ENCODE peak calls at places on chromosomes 7 and 10, in five cellular contexts. One of them, this sample, is unnamed.

GRCh38 chr10:11149499-11149898 is 131.8 kb downstream of the CELF2 start:
- DNase-seq in transverse colon: no peak
- DNase-seq in HFF-Myc: no peak
- DNase-seq in NCI-H510A: no peak
- DNase-seq in GM13976: no peak
- DNase-seq in this sample: no peak

GRCh38 chr10:121405549-121405948 is 192.7 kb downstream of the FGFR2 start:
- DNase-seq in HFF-Myc: no peak
- DNase-seq in GM13976: no peak
- DNase-seq in transverse colon: no peak
- DNase-seq in NCI-H510A: no peak
- DNase-seq in this sample: no peak

GRCh38 chr10:132541601-132542011 is 4.0 kb downstream of the INPP5A start:
- DNase-seq in transverse colon: no peak
- DNase-seq in HFF-Myc: no peak
- DNase-seq in GM13976: peak; percentile 37
- DNase-seq in NCI-H510A: no peak
- DNase-seq in this sample: peak; percentile 27

GRCh38 chr10:133034092-133034491 is 53.6 kb upstream of the ADGRA1 start:
- DNase-seq in GM13976: no peak
- DNase-seq in transverse colon: no peak
- DNase-seq in HFF-Myc: no peak
- DNase-seq in NCI-H510A: no peak
- DNase-seq in this sample: no peak

GRCh38 chr10:130481076-130481930 is 345.1 kb downstream of the GLRX3 start:
- DNase-seq in GM13976: no peak
- DNase-seq in NCI-H510A: no peak
- DNase-seq in transverse colon: no peak
- DNase-seq in HFF-Myc: no peak
- DNase-seq in this sample: no peak

GRCh38 chr10:33421789-33422188 is 87.3 kb upstream of the NRP1 start:
- DNase-seq in NCI-H510A: no peak
- DNase-seq in HFF-Myc: no peak
- DNase-seq in GM13976: no peak
- DNase-seq in transverse colon: no peak
- DNase-seq in this sample: no peak

GRCh38 chr7:157500171-157500960 is 163.6 kb downstream of the DNAJB6 start:
- DNase-seq in HFF-Myc: no peak
- DNase-seq in transverse colon: no peak
- DNase-seq in NCI-H510A: no peak
- DNase-seq in GM13976: no peak
- DNase-seq in this sample: no peak

GRCh38 chr10:118753331-118753730 is 1.4 kb downstream of the CACUL1 start:
- DNase-seq in GM13976: no peak
- DNase-seq in HFF-Myc: no peak
- DNase-seq in NCI-H510A: no peak
- DNase-seq in transverse colon: no peak
- DNase-seq in this sample: peak; percentile 8

GRCh38 chr10:31947144-31947926 is 18.7 kb upstream of the ARHGAP12 start:
- DNase-seq in GM13976: no peak
- DNase-seq in NCI-H510A: no peak
- DNase-seq in HFF-Myc: peak; percentile 94
- DNase-seq in transverse colon: no peak
- DNase-seq in this sample: peak; percentile 46

GRCh38 chr10:66472156-66472555 is 453.7 kb upstream of the LRRTM3 start:
- DNase-seq in NCI-H510A: no peak
- DNase-seq in GM13976: no peak
- DNase-seq in transverse colon: no peak
- DNase-seq in HFF-Myc: no peak
- DNase-seq in this sample: no peak

GRCh38 chr7:156928406-156928747 is 21.1 kb upstream of the NOM1 start:
- DNase-seq in HFF-Myc: no peak
- DNase-seq in GM13976: no peak
- DNase-seq in transverse colon: no peak
- DNase-seq in NCI-H510A: no peak
- DNase-seq in this sample: no peak

GRCh38 chr10:24397662-24398061 is 188.7 kb downstream of the KIAA1217 start:
- DNase-seq in transverse colon: no peak
- DNase-seq in GM13976: no peak
- DNase-seq in HFF-Myc: no peak
- DNase-seq in NCI-H510A: no peak
- DNase-seq in this sample: no peak

GRCh38 chr10:28971255-28971654 is 293.9 kb downstream of the BAMBI start:
- DNase-seq in HFF-Myc: no peak
- DNase-seq in transverse colon: no peak
- DNase-seq in GM13976: no peak
- DNase-seq in NCI-H510A: no peak
- DNase-seq in this sample: no peak

GRCh38 chr7:80869821-80870751 is 48.8 kb downstream of the SEMA3C start:
- DNase-seq in NCI-H510A: no peak
- DNase-seq in transverse colon: peak; percentile 24
- DNase-seq in HFF-Myc: no peak
- DNase-seq in GM13976: no peak
- DNase-seq in this sample: no peak

GRCh38 chr7:41708621-41709358 is 5.9 kb upstream of the INHBA start:
- DNase-seq in HFF-Myc: no peak
- DNase-seq in NCI-H510A: no peak
- DNase-seq in GM13976: no peak
- DNase-seq in transverse colon: no peak
- DNase-seq in this sample: no peak

GRCh38 chr10:3398825-3399646 is 226.5 kb upstream of the PITRM1 start:
- DNase-seq in NCI-H510A: no peak
- DNase-seq in GM13976: no peak
- DNase-seq in transverse colon: no peak
- DNase-seq in HFF-Myc: peak; percentile 73
- DNase-seq in this sample: no peak

GRCh38 chr7:44853391-44853790 is 5.5 kb upstream of the H2AZ2 start:
- DNase-seq in NCI-H510A: no peak
- DNase-seq in transverse colon: no peak
- DNase-seq in HFF-Myc: no peak
- DNase-seq in GM13976: no peak
- DNase-seq in this sample: no peak

GRCh38 chr10:10925667-10926066 is 92.0 kb upstream of the CELF2 start:
- DNase-seq in NCI-H510A: no peak
- DNase-seq in transverse colon: no peak
- DNase-seq in GM13976: no peak
- DNase-seq in HFF-Myc: no peak
- DNase-seq in this sample: peak; percentile 3

GRCh38 chr7:132207211-132207610 is 369.1 kb downstream of the PLXNA4 start:
- DNase-seq in GM13976: no peak
- DNase-seq in HFF-Myc: no peak
- DNase-seq in NCI-H510A: no peak
- DNase-seq in transverse colon: no peak
- DNase-seq in this sample: no peak

GRCh38 chr7:26397786-26398435 is 106.2 kb downstream of the SNX10 start:
- DNase-seq in transverse colon: peak; percentile 37
- DNase-seq in NCI-H510A: peak; percentile 56
- DNase-seq in HFF-Myc: no peak
- DNase-seq in GM13976: no peak
- DNase-seq in this sample: peak; percentile 54

GRCh38 chr7:47669178-47669878 is 87.4 kb upstream of the TNS3 start:
- DNase-seq in HFF-Myc: peak; percentile 95
- DNase-seq in transverse colon: peak; percentile 73
- DNase-seq in GM13976: peak; percentile 82
- DNase-seq in NCI-H510A: peak; percentile 22
- DNase-seq in this sample: peak; percentile 92

GRCh38 chr10:129695671-129696070 is 228.6 kb downstream of the MGMT start:
- DNase-seq in GM13976: no peak
- DNase-seq in transverse colon: no peak
- DNase-seq in NCI-H510A: no peak
- DNase-seq in HFF-Myc: no peak
- DNase-seq in this sample: no peak

GRCh38 chr10:70664702-70665195 is 7.6 kb upstream of the ADAMTS14 start:
- DNase-seq in NCI-H510A: no peak
- DNase-seq in GM13976: no peak
- DNase-seq in transverse colon: no peak
- DNase-seq in HFF-Myc: peak; percentile 99
- DNase-seq in this sample: no peak

GRCh38 chr7:16739863-16740622 is 13.5 kb upstream of the TSPAN13 start:
- DNase-seq in transverse colon: peak; percentile 26
- DNase-seq in HFF-Myc: peak; percentile 91
- DNase-seq in GM13976: no peak
- DNase-seq in NCI-H510A: no peak
- DNase-seq in this sample: no peak

GRCh38 chr10:126373982-126374381 is 14.3 kb downstream of the ADAM12 start:
- DNase-seq in GM13976: no peak
- DNase-seq in HFF-Myc: no peak
- DNase-seq in transverse colon: no peak
- DNase-seq in NCI-H510A: no peak
- DNase-seq in this sample: no peak

GRCh38 chr10:91220954-91221696 is 662 bp downstream of the PCGF5 start:
- DNase-seq in transverse colon: peak; percentile 41
- DNase-seq in HFF-Myc: no peak
- DNase-seq in NCI-H510A: no peak
- DNase-seq in GM13976: no peak
- DNase-seq in this sample: peak; percentile 54

GRCh38 chr7:142720981-142721380 is 28.3 kb upstream of the PRSS1 start:
- DNase-seq in NCI-H510A: no peak
- DNase-seq in transverse colon: no peak
- DNase-seq in GM13976: no peak
- DNase-seq in HFF-Myc: no peak
- DNase-seq in this sample: no peak

GRCh38 chr10:119932631-119933030 is 40.1 kb downstream of the SEC23IP start:
- DNase-seq in GM13976: no peak
- DNase-seq in NCI-H510A: no peak
- DNase-seq in transverse colon: no peak
- DNase-seq in HFF-Myc: no peak
- DNase-seq in this sample: no peak

GRCh38 chr10:65802391-65802790 is 1123.4 kb upstream of the LRRTM3 start:
- DNase-seq in NCI-H510A: no peak
- DNase-seq in HFF-Myc: no peak
- DNase-seq in GM13976: no peak
- DNase-seq in transverse colon: no peak
- DNase-seq in this sample: no peak

GRCh38 chr10:102009801-102010425 is 46.1 kb downstream of the ARMH3 start:
- DNase-seq in GM13976: peak; percentile 75
- DNase-seq in transverse colon: peak; percentile 30
- DNase-seq in HFF-Myc: peak; percentile 81
- DNase-seq in NCI-H510A: peak; percentile 15
- DNase-seq in this sample: peak; percentile 85

GRCh38 chr7:2862831-2863361 is 18.8 kb upstream of the GNA12 start:
- DNase-seq in NCI-H510A: no peak
- DNase-seq in GM13976: no peak
- DNase-seq in transverse colon: no peak
- DNase-seq in HFF-Myc: no peak
- DNase-seq in this sample: peak; percentile 55

GRCh38 chr7:14841850-14842249 is 60.7 kb downstream of the DGKB start:
- DNase-seq in GM13976: no peak
- DNase-seq in transverse colon: no peak
- DNase-seq in HFF-Myc: no peak
- DNase-seq in NCI-H510A: no peak
- DNase-seq in this sample: no peak

GRCh38 chr7:48246073-48246472 is 74.8 kb downstream of the ABCA13 start:
- DNase-seq in transverse colon: no peak
- DNase-seq in NCI-H510A: no peak
- DNase-seq in HFF-Myc: no peak
- DNase-seq in GM13976: no peak
- DNase-seq in this sample: peak; percentile 45

GRCh38 chr10:74140553-74140952 is 10.1 kb downstream of the AP3M1 start:
- DNase-seq in GM13976: no peak
- DNase-seq in transverse colon: no peak
- DNase-seq in HFF-Myc: no peak
- DNase-seq in NCI-H510A: no peak
- DNase-seq in this sample: no peak

GRCh38 chr7:27936244-27937102 is 196.5 kb downstream of the TAX1BP1 start:
- DNase-seq in transverse colon: no peak
- DNase-seq in NCI-H510A: no peak
- DNase-seq in GM13976: no peak
- DNase-seq in HFF-Myc: no peak
- DNase-seq in this sample: no peak

This sample was measured in GM12865.